ENCODE peak calls at places on chromosomes 2 and 18, in six cellular contexts. K, G, E, D, I and L are unnamed samples.

GRCh38 chr2:145284551-145284950 is 764.6 kb upstream of the ZEB2 start:
- DNase-seq in K (no peak), G (no peak), E (no peak), D (no peak), I (no peak), L (no peak)

GRCh38 chr18:53375641-53376040 is 848.8 kb downstream of the MBD2 start:
- DNase-seq in K (no peak), G (no peak), E (no peak), D (no peak), I (no peak), L (no peak)

GRCh38 chr18:60372598-60372997 is at the start of gene MC4R:
- DNase-seq in K (no peak), G (no peak), E (no peak), D (no peak), I (no peak), L (no peak)

GRCh38 chr18:48913201-48913600 is 37.6 kb downstream of the SMAD7 start:
- DNase-seq in K (no peak), G (no peak), E (no peak), D (no peak), I (no peak), L (no peak)

GRCh38 chr2:200405599-200406298 is 99.3 kb downstream of the SPATS2L start:
- DNase-seq in K (no peak), G (no peak), E (no peak), D (peak), I (peak), L (no peak)

GRCh38 chr2:200274116-200275075 is 32.1 kb upstream of the SPATS2L start:
- DNase-seq in K (no peak), G (no peak), E (peak), D (peak), I (no peak), L (no peak)

GRCh38 chr2:120433816-120434290 is 87.9 kb downstream of the INHBB start:
- DNase-seq in K (peak), G (no peak), E (no peak), D (no peak), I (no peak), L (no peak)

GRCh38 chr2:144480257-144480656 is 39.7 kb downstream of the ZEB2 start:
- DNase-seq in K (no peak), G (no peak), E (no peak), D (no peak), I (no peak), L (no peak)

GRCh38 chr2:84676295-84676694 is 160.0 kb downstream of the DNAH6 start:
- DNase-seq in K (no peak), G (no peak), E (no peak), D (no peak), I (no peak), L (no peak)

GRCh38 chr18:6411367-6411766 is 3.3 kb downstream of the L3MBTL4 start:
- DNase-seq in K (no peak), G (no peak), E (no peak), D (no peak), I (no peak), L (no peak)

GRCh38 chr2:159773426-159773825 is 24.6 kb downstream of the CD302 start:
- DNase-seq in K (no peak), G (no peak), E (no peak), D (no peak), I (no peak), L (no peak)

GRCh38 chr2:173568054-173568453 is 213.4 kb downstream of the CDCA7 start:
- DNase-seq in K (peak), G (no peak), E (no peak), D (peak), I (peak), L (no peak)

GRCh38 chr2:71938659-71939587 is 208.7 kb downstream of the CYP26B1 start:
- DNase-seq in K (peak), G (no peak), E (no peak), D (no peak), I (no peak), L (no peak)

GRCh38 chr18:76398295-76398694 is 96.7 kb downstream of the ZNF516 start:
- DNase-seq in K (no peak), G (no peak), E (no peak), D (no peak), I (no peak), L (no peak)

GRCh38 chr18:11260963-11261441 is 111.6 kb upstream of the PIEZO2 start:
- DNase-seq in K (no peak), G (no peak), E (no peak), D (no peak), I (no peak), L (no peak)

GRCh38 chr2:121196132-121196848 is 88.7 kb downstream of the TFCP2L1 start:
- DNase-seq in K (peak), G (no peak), E (no peak), D (no peak), I (no peak), L (no peak)

GRCh38 chr2:105176429-105176828 is 65.1 kb upstream of the GPR45 start:
- DNase-seq in K (peak), G (no peak), E (no peak), D (no peak), I (no peak), L (no peak)

GRCh38 chr2:26674771-26675170 is 17.8 kb upstream of the KCNK3 start:
- DNase-seq in K (no peak), G (no peak), E (no peak), D (no peak), I (no peak), L (no peak)

GRCh38 chr2:145277922-145278321 is 758.0 kb upstream of the ZEB2 start:
- DNase-seq in K (no peak), G (no peak), E (no peak), D (no peak), I (no peak), L (no peak)

GRCh38 chr2:159147687-159148086 is 138.8 kb downstream of the WDSUB1 start:
- DNase-seq in K (no peak), G (no peak), E (no peak), D (no peak), I (no peak), L (no peak)

GRCh38 chr2:219378167-219378851 is 9.4 kb downstream of the DNPEP start:
- DNase-seq in K (no peak), G (no peak), E (no peak), D (no peak), I (no peak), L (no peak)

GRCh38 chr2:46749042-46749461 is 166.6 kb downstream of the MCFD2 start:
- DNase-seq in K (no peak), G (no peak), E (no peak), D (peak), I (peak), L (no peak)

GRCh38 chr2:203453858-203454451 is 81.1 kb downstream of the RAPH1 start:
- DNase-seq in K (no peak), G (no peak), E (peak), D (peak), I (peak), L (no peak)

GRCh38 chr2:25957743-25958142 is 24.6 kb downstream of the KIF3C start:
- DNase-seq in K (no peak), G (no peak), E (no peak), D (no peak), I (no peak), L (no peak)

GRCh38 chr2:127649684-127650040 is 3.7 kb downstream of the GPR17 start:
- DNase-seq in K (peak), G (peak), E (peak), D (peak), I (peak), L (peak)

GRCh38 chr2:239688098-239688497 is 287.3 kb upstream of the HDAC4 start:
- DNase-seq in K (no peak), G (no peak), E (no peak), D (no peak), I (peak), L (no peak)

GRCh38 chr2:46776687-46777327 is 138.8 kb downstream of the MCFD2 start:
- DNase-seq in K (no peak), G (peak), E (no peak), D (peak), I (peak), L (no peak)

GRCh38 chr18:52582516-52582915 is 242.5 kb downstream of the DCC start:
- DNase-seq in K (no peak), G (no peak), E (no peak), D (no peak), I (no peak), L (no peak)

GRCh38 chr18:69127844-69128486 is 272.7 kb upstream of the DOK6 start:
- DNase-seq in K (no peak), G (no peak), E (no peak), D (no peak), I (no peak), L (no peak)

GRCh38 chr2:54558976-54559410 is 102.9 kb downstream of the SPTBN1 start:
- DNase-seq in K (no peak), G (no peak), E (no peak), D (no peak), I (no peak), L (no peak)

GRCh38 chr2:54561010-54561409 is 104.9 kb downstream of the SPTBN1 start:
- DNase-seq in K (no peak), G (no peak), E (no peak), D (no peak), I (no peak), L (no peak)

GRCh38 chr2:54558188-54558975 is 102.3 kb downstream of the SPTBN1 start:
- DNase-seq in K (peak), G (no peak), E (no peak), D (peak), I (peak), L (no peak)

GRCh38 chr2:54560146-54560881 is 104.2 kb downstream of the SPTBN1 start:
- DNase-seq in K (no peak), G (no peak), E (no peak), D (no peak), I (peak), L (no peak)

DNA sequence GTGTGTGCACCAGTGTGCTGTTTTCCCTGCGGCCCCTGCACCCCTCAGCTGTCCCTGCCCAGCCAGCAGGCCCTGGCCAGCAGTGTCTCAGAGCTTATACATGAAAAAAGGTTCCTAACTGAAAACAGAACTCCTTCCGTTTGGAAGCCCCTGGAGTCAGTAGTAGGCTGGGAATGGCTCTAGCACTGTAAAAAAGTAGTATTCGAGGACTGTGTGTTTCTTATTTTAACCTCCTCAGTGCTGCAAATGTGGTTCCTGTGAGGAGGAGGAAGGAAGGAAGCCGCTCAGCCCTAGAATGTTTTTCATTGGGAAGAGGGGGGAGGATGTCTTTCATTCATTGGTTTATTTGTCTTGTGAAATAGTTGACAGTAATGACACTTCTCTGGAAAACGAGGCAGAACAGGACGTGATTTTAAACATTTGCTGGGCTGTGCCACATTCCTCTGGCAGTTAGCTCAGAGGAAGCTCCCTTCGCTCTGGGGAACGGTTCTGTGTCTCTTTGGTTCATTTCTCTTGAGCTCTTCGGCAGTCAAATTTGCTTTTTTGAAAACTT is 103.5 kb downstream of the SPTBN1 start:
- DNase-seq in K (no peak), G (no peak), E (no peak), D (peak), I (no peak), L (no peak)
- TF ChIP-seq POLR2A in K (no peak), G (no peak), E (peak), D (peak), I (no peak), L (no peak)

GRCh38 chr2:174780191-174780590 is 15.9 kb upstream of the CHRNA1 start:
- DNase-seq in K (no peak), G (no peak), E (no peak), D (no peak), I (no peak), L (no peak)
- TF ChIP-seq TAF1 in K (no peak), G (no peak), E (no peak), D (no peak), I (no peak), L (no peak)

GRCh38 chr2:73776869-73777519 is 2.9 kb downstream of the DUSP11 start:
- DNase-seq in K (no peak), G (no peak), E (no peak), D (no peak), I (no peak), L (no peak)

GRCh38 chr2:73780242-73780582 is 309 bp upstream of the DUSP11 start:
- DNase-seq in K (no peak), G (no peak), E (no peak), D (no peak), I (no peak), L (no peak)

GRCh38 chr2:73776381-73776780 is 3.5 kb downstream of the DUSP11 start:
- DNase-seq in K (no peak), G (no peak), E (no peak), D (no peak), I (no peak), L (no peak)

DNA sequence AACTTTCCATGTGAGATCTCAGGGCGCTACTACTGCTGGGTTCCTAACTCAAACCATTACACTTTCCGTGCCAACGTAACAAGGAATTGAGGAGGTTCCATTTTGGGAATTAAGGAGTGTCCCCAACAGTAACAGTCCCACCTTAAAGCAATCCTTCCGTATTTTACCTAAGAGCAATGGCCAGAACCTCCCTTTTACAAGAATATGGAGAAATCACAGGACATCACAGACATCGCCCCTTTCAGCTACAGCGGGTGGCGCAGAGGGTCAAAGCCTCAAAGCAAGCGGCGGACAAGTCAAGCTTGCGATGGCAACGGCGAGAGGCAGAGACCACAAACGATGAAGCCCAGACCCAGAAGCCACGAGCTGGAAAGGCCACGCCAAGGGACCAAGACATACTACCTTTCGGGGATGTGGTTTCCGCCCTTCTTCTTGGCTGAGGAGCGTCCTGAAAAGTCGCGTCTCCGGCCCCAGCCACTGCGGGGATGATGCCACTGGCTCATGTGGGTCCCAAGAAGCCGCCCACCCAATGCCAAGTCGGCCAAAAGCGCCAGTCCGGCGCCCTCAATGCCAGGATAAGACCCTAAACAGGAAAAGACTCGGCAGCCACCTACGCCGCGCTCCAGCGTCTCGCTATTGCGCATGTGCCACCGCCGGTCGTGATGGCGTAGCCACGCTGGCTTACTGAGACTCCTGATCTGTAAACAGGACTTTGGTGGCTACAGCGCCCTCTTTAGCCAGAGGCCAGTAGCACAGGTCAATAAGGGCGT is at the start of gene DUSP11:
- DNase-seq in K (peak), G (peak), E (peak), D (peak), I (peak), L (peak)
- TF ChIP-seq POLR2A in K (peak), G (peak), E (peak), D (peak), I (peak), L (peak)

DNA sequence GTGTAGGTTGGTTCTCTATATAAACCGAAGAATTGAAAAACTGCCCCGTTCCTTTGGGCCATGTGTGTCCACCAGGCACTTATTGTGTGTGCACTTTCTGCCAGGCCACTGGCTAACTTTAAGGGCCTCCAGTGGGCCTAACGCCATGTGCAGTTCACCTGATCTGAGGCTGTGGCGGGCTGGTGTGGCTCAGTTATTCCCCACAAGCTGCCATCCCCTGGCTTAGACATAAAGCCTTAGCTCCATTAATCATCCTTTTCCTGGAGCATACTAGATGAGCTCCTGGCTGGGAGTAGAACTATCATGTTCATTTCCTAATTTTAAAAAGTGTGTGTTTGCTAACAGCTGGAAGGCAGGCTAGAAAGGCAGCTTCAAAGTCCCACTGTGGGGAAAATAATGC is 304.1 kb upstream of the TNP1 start:
- DNase-seq in K (no peak), G (no peak), E (no peak), D (no peak), I (no peak), L (no peak)
- TF ChIP-seq TAF1 in K (no peak), G (no peak), E (no peak), D (no peak), I (no peak), L (no peak)

GRCh38 chr2:109256111-109256510 is 127.1 kb downstream of the SH3RF3 start:
- DNase-seq in K (no peak), G (no peak), E (no peak), D (no peak), I (no peak), L (no peak)

GRCh38 chr2:109256921-109257320 is 127.9 kb downstream of the SH3RF3 start:
- DNase-seq in K (no peak), G (no peak), E (no peak), D (no peak), I (no peak), L (no peak)

GRCh38 chr2:109254174-109254904 is 125.3 kb downstream of the SH3RF3 start:
- DNase-seq in K (no peak), G (no peak), E (peak), D (no peak), I (no peak), L (no peak)

GRCh38 chr2:109257653-109258052 is 128.6 kb downstream of the SH3RF3 start:
- DNase-seq in K (no peak), G (no peak), E (no peak), D (no peak), I (no peak), L (no peak)

DNA sequence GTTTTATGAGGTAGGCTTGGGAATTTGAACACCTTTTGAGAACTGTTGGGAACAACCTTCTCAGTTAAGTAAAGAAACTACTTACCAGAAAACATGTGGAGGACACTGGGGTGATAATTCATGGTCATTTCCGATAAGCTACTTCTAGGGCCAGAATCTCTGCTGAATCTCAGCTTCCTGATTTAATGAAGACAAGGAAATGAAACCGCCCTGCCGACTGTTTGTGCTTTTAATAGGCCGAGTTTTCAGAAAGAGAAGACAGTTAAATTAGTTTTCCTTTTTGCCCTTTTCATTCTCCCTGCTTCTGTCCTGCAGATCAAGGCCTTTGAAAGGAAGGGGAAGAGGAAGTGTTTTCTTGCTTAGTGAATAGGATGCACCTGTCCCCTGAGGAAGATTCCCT is 126.6 kb downstream of the SH3RF3 start:
- DNase-seq in K (no peak), G (no peak), E (no peak), D (no peak), I (no peak), L (no peak)
- TF ChIP-seq POLR2A in K (no peak), G (no peak), E (no peak), D (no peak), I (no peak), L (no peak)

GRCh38 chr18:3251249-3251962 is 3.8 kb downstream of the MYL12A start:
- DNase-seq in K (no peak), G (no peak), E (no peak), D (no peak), I (no peak), L (no peak)

GRCh38 chr18:3252843-3253242 is 5.2 kb downstream of the MYL12A start:
- DNase-seq in K (no peak), G (no peak), E (no peak), D (no peak), I (no peak), L (no peak)

GRCh38 chr18:3254725-3255124 is 7.1 kb downstream of the MYL12A start:
- DNase-seq in K (no peak), G (no peak), E (no peak), D (no peak), I (no peak), L (no peak)

GRCh38 chr18:3250237-3251107 is 2.9 kb downstream of the MYL12A start:
- DNase-seq in K (no peak), G (no peak), E (no peak), D (no peak), I (peak), L (no peak)

GRCh38 chr18:3251963-3252277 is 4.3 kb downstream of the MYL12A start:
- DNase-seq in K (no peak), G (no peak), E (no peak), D (no peak), I (no peak), L (no peak)
- TF ChIP-seq TAF1 in K (no peak), G (no peak), E (no peak), D (no peak), I (no peak), L (no peak)